ENCODE peak calls at places on chromosomes 2 and 18, in five cellular contexts. C, J, Z, U and E are unnamed samples.

GRCh38 chr2:108367014-108367413 is 10.7 kb upstream of the SULT1C4 start:
- DNase-seq in C (no peak), Z (no peak), U (no peak), J (no peak), E (no peak)

GRCh38 chr2:2187196-2187595 is 143.9 kb downstream of the MYT1L start:
- DNase-seq in C (no peak), Z (no peak), U (no peak), J (no peak), E (no peak)

GRCh38 chr2:95359035-95359434 is 43.5 kb upstream of the FAHD2A start:
- DNase-seq in U (no peak), J (peak), C (no peak), Z (no peak), E (no peak)

GRCh38 chr2:183123117-183123958 is 905 bp upstream of the NUP35 start:
- DNase-seq in C (no peak), Z (no peak), J (no peak), U (no peak), E (peak)

GRCh38 chr2:150178591-150178990 is 308.9 kb downstream of the RND3 start:
- DNase-seq in U (no peak), J (no peak), Z (no peak), C (no peak), E (no peak)

GRCh38 chr2:165839610-165840009 is 45.6 kb upstream of the GALNT3 start:
- DNase-seq in C (no peak), J (no peak), U (no peak), Z (no peak), E (no peak)

GRCh38 chr2:205543937-205544702 is 138.2 kb upstream of the NRP2 start:
- DNase-seq in Z (no peak), U (no peak), C (no peak), J (no peak), E (no peak)

GRCh38 chr2:54535599-54536195 is 79.6 kb downstream of the SPTBN1 start:
- DNase-seq in U (peak), Z (no peak), C (no peak), J (no peak), E (no peak)

GRCh38 chr18:48932822-48933510 is 17.8 kb downstream of the SMAD7 start:
- DNase-seq in C (no peak), J (no peak), Z (no peak), U (peak), E (no peak)

GRCh38 chr2:10432315-10433181 is 15.6 kb downstream of the ODC1 start:
- DNase-seq in J (no peak), C (no peak), Z (no peak), U (no peak), E (peak)

GRCh38 chr18:11407900-11408299 is 201.5 kb upstream of the SLC35G4 start:
- DNase-seq in U (no peak), J (no peak), C (peak), Z (no peak), E (no peak)

GRCh38 chr2:61135510-61135909 is 26.5 kb upstream of the C2orf74 start:
- DNase-seq in U (no peak), C (peak), J (no peak), Z (no peak), E (no peak)

GRCh38 chr2:44433841-44434240 is 72.1 kb downstream of the CAMKMT start:
- DNase-seq in Z (no peak), J (no peak), U (no peak), C (no peak), E (no peak)

GRCh38 chr2:41717883-41718282 is 329.9 kb upstream of the PKDCC start:
- DNase-seq in J (no peak), U (no peak), C (no peak), Z (no peak), E (peak)

GRCh38 chr2:24471662-24472061 is 19.4 kb upstream of the NCOA1 start:
- DNase-seq in U (no peak), C (no peak), Z (no peak), J (no peak), E (no peak)

GRCh38 chr2:219633276-219634065 is 6.0 kb downstream of the SLC4A3 start:
- DNase-seq in C (no peak), U (no peak), Z (no peak), J (no peak), E (no peak)

GRCh38 chr18:53567935-53568574 is 656.4 kb downstream of the MBD2 start:
- DNase-seq in U (no peak), J (peak), C (no peak), Z (no peak), E (peak)

GRCh38 chr2:182330451-182331325 is 96.1 kb downstream of the PDE1A start:
- DNase-seq in C (no peak), Z (no peak), U (no peak), J (no peak), E (no peak)

GRCh38 chr2:107808986-107809385 is 17.7 kb upstream of the RGPD4 start:
- DNase-seq in U (no peak), C (no peak), Z (no peak), J (no peak), E (no peak)

GRCh38 chr2:12821656-12822055 is 104.9 kb downstream of the TRIB2 start:
- DNase-seq in Z (no peak), U (no peak), J (no peak), C (no peak), E (no peak)

GRCh38 chr2:46082531-46083485 is 214.4 kb upstream of the EPAS1 start:
- DNase-seq in U (no peak), C (peak), Z (no peak), J (peak), E (no peak)

GRCh38 chr2:237996041-237996593 is 29.3 kb downstream of the UBE2F start:
- DNase-seq in Z (no peak), U (peak), J (peak), C (peak), E (no peak)

DNA sequence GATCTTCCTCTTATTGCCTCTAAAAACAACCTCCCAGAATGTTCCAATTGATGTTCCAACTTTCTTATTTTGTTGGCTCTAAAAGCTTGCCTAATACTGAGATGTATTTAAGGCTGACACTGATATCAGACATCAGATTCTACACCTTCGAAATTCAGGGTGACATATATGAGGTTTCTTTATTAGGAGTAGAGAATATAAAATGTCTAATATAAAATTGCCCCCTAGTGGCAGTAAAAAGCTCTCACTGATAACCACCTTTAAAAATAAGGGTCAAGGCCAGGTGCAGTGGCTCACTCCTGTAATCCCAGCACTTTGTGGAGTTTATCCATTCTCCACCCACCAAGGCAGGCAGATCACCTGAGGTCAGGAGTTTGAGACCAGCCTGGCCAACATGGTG is 789.7 kb upstream of the SLC39A10 start:
- DNase-seq in U (no peak), J (no peak), Z (no peak), C (no peak), E (no peak)
- TF ChIP-seq CTCF in U (peak), J (peak), Z (peak), C (no peak), E (peak)

DNA sequence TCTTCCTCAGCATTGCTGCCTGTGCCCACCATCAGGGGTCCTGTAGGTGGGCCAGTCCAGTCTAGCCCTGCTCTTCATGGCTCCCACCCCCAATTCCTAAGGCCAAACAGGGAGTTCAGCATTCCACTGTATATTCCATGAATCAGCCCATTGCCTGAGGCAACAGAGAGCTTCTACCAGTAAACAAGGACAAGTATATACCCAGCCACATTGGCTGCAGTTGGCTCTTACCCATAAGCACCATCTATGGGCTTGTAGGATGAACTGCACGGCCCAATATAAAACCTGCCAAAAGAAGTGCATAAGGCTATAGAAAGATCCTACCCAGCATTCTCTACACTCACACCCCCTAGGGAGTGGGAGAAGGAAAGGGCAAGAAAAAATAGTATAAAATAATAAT is 95.1 kb upstream of the SALL3 start:
- DNase-seq in U (no peak), J (no peak), Z (no peak), C (no peak), E (no peak)
- TF ChIP-seq CTCF in U (no peak), J (no peak), Z (no peak), C (no peak), E (no peak)

GRCh38 chr2:17318013-17318412 is 200.2 kb downstream of the RAD51AP2 start:
- DNase-seq in U (no peak), Z (no peak), J (no peak), C (no peak), E (no peak)
- TF ChIP-seq CTCF in U (no peak), Z (no peak), J (no peak), C (no peak), E (no peak)

GRCh38 chr18:76823574-76823973 is 1.2 kb downstream of the ZNF236 start:
- DNase-seq in J (no peak), U (peak), C (no peak), Z (no peak), E (no peak)
- TF ChIP-seq CTCF in J (peak), U (no peak), C (peak), Z (no peak), E (no peak)

DNA sequence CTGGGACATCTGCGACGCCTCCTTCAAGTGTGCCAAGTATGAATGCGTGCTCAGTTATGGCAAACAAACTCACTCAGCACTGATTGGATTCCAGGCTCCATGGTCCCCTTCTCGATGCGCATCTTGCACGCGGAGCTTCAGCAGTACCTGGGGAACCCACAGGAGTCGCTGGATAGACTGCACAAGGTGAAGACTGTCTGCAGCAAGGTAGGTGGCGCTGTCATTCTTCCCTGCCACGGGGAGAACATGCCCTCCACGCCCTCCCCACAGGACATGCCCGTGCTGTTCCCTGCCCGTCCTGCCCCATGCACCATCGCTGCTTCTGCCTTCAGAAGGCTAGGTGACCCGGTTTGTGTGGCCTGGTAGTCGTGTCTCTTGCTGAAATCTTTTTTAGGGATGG is 64.2 kb downstream of the TRAPPC12 start:
- DNase-seq in Z (no peak), J (no peak), U (no peak), C (no peak), E (no peak)
- TF ChIP-seq CTCF in Z (no peak), J (no peak), U (no peak), C (no peak), E (no peak)